ENCODE peak calls at places on chromosomes 1 and 21, in six cellular contexts. One of them, this sample, is unnamed.
A peak's percentile ranks its signal among the peaks of the same experiment; 100 is the strongest.

GRCh38 chr1:240385985-240386978 is 225.7 kb downstream of the GREM2 start:
- DNase-seq in A673: no peak
- DNase-seq in CD4-positive, CD25-positive, alpha-beta regulatory T cell: no peak
- DNase-seq in IMR-90: peak; percentile 94
- DNase-seq in astrocyte: peak; percentile 96
- DNase-seq in CD4-positive, alpha-beta memory T cell: no peak
- DNase-seq in this sample: no peak

GRCh38 chr1:181604482-181604881 is 121.2 kb downstream of the CACNA1E start:
- DNase-seq in IMR-90: no peak
- DNase-seq in astrocyte: no peak
- DNase-seq in A673: no peak
- DNase-seq in CD4-positive, CD25-positive, alpha-beta regulatory T cell: no peak
- DNase-seq in CD4-positive, alpha-beta memory T cell: no peak
- DNase-seq in this sample: no peak

GRCh38 chr1:225465793-225466517 is 38.1 kb upstream of the LBR start:
- DNase-seq in astrocyte: no peak
- DNase-seq in CD4-positive, alpha-beta memory T cell: no peak
- DNase-seq in CD4-positive, CD25-positive, alpha-beta regulatory T cell: no peak
- DNase-seq in IMR-90: no peak
- DNase-seq in A673: no peak
- DNase-seq in this sample: no peak

GRCh38 chr1:3899776-3900149 is 309 bp downstream of the C1orf174 start:
- DNase-seq in astrocyte: no peak
- DNase-seq in A673: no peak
- DNase-seq in IMR-90: no peak
- DNase-seq in CD4-positive, CD25-positive, alpha-beta regulatory T cell: no peak
- DNase-seq in CD4-positive, alpha-beta memory T cell: no peak
- DNase-seq in this sample: no peak

GRCh38 chr1:14443164-14443787 is 155.2 kb upstream of the KAZN start:
- DNase-seq in IMR-90: peak; percentile 48
- DNase-seq in astrocyte: peak; percentile 18
- DNase-seq in CD4-positive, alpha-beta memory T cell: no peak
- DNase-seq in A673: peak; percentile 80
- DNase-seq in CD4-positive, CD25-positive, alpha-beta regulatory T cell: no peak
- DNase-seq in this sample: no peak

GRCh38 chr1:18874600-18874999 is 15.1 kb upstream of the TAS1R2 start:
- DNase-seq in IMR-90: no peak
- DNase-seq in A673: no peak
- DNase-seq in astrocyte: no peak
- DNase-seq in CD4-positive, CD25-positive, alpha-beta regulatory T cell: no peak
- DNase-seq in CD4-positive, alpha-beta memory T cell: no peak
- DNase-seq in this sample: no peak

GRCh38 chr1:110216844-110217444 is 6.8 kb downstream of the KCNC4 start:
- DNase-seq in IMR-90: no peak
- DNase-seq in CD4-positive, CD25-positive, alpha-beta regulatory T cell: no peak
- DNase-seq in astrocyte: no peak
- DNase-seq in CD4-positive, alpha-beta memory T cell: no peak
- DNase-seq in A673: no peak
- DNase-seq in this sample: no peak

GRCh38 chr1:147683163-147683763 is 12.9 kb upstream of the ACP6 start:
- DNase-seq in astrocyte: no peak
- DNase-seq in CD4-positive, alpha-beta memory T cell: no peak
- DNase-seq in A673: no peak
- DNase-seq in IMR-90: no peak
- DNase-seq in CD4-positive, CD25-positive, alpha-beta regulatory T cell: no peak
- DNase-seq in this sample: no peak

GRCh38 chr21:35203093-35204021 is 154.3 kb upstream of the RUNX1 start:
- DNase-seq in CD4-positive, CD25-positive, alpha-beta regulatory T cell: no peak
- DNase-seq in astrocyte: peak; percentile 93
- DNase-seq in A673: no peak
- DNase-seq in CD4-positive, alpha-beta memory T cell: no peak
- DNase-seq in IMR-90: peak; percentile 93
- DNase-seq in this sample: no peak

GRCh38 chr1:56963667-56964066 is 2.1 kb downstream of the C8B start:
- DNase-seq in CD4-positive, alpha-beta memory T cell: no peak
- DNase-seq in astrocyte: no peak
- DNase-seq in A673: no peak
- DNase-seq in CD4-positive, CD25-positive, alpha-beta regulatory T cell: no peak
- DNase-seq in IMR-90: no peak
- DNase-seq in this sample: no peak

GRCh38 chr1:41496080-41497055 is 11.9 kb upstream of the EDN2 start:
- DNase-seq in IMR-90: peak; percentile 83
- DNase-seq in A673: peak; percentile 88
- DNase-seq in CD4-positive, CD25-positive, alpha-beta regulatory T cell: no peak
- DNase-seq in CD4-positive, alpha-beta memory T cell: no peak
- DNase-seq in astrocyte: peak; percentile 72
- DNase-seq in this sample: peak; percentile 87

GRCh38 chr1:155014709-155015508 is 12.3 kb downstream of the ZBTB7B start:
- DNase-seq in IMR-90: no peak
- DNase-seq in CD4-positive, CD25-positive, alpha-beta regulatory T cell: no peak
- DNase-seq in A673: no peak
- DNase-seq in astrocyte: no peak
- DNase-seq in CD4-positive, alpha-beta memory T cell: no peak
- DNase-seq in this sample: no peak

GRCh38 chr1:7117599-7118281 is 332.5 kb downstream of the CAMTA1 start:
- DNase-seq in IMR-90: peak; percentile 94
- DNase-seq in astrocyte: peak; percentile 97
- DNase-seq in A673: peak; percentile 43
- DNase-seq in CD4-positive, alpha-beta memory T cell: no peak
- DNase-seq in CD4-positive, CD25-positive, alpha-beta regulatory T cell: no peak
- DNase-seq in this sample: no peak

GRCh38 chr1:26597629-26598039 is 68.1 kb downstream of the RPS6KA1 start:
- DNase-seq in astrocyte: peak; percentile 39
- DNase-seq in CD4-positive, CD25-positive, alpha-beta regulatory T cell: peak; percentile 64
- DNase-seq in IMR-90: peak; percentile 63
- DNase-seq in CD4-positive, alpha-beta memory T cell: peak; percentile 62
- DNase-seq in A673: peak; percentile 80
- DNase-seq in this sample: no peak

GRCh38 chr21:26199471-26199870 is 28.9 kb upstream of the APP start:
- DNase-seq in astrocyte: peak; percentile 79
- DNase-seq in IMR-90: peak; percentile 82
- DNase-seq in CD4-positive, alpha-beta memory T cell: no peak
- DNase-seq in A673: no peak
- DNase-seq in CD4-positive, CD25-positive, alpha-beta regulatory T cell: no peak
- DNase-seq in this sample: no peak
- H3K36me3 ChIP-seq in astrocyte: no peaks in the 10 kb centered on the region
- H3K36me3 ChIP-seq in IMR-90: no peaks in the 10 kb centered on the region
- H3K36me3 ChIP-seq in CD4-positive, alpha-beta memory T cell: no peaks in the 10 kb centered on the region
- H3K36me3 ChIP-seq in A673: no peaks in the 10 kb centered on the region
- H3K36me3 ChIP-seq in CD4-positive, CD25-positive, alpha-beta regulatory T cell: no peaks in the 10 kb centered on the region
- H3K36me3 ChIP-seq in this sample: no peaks in the 10 kb centered on the region

DNA sequence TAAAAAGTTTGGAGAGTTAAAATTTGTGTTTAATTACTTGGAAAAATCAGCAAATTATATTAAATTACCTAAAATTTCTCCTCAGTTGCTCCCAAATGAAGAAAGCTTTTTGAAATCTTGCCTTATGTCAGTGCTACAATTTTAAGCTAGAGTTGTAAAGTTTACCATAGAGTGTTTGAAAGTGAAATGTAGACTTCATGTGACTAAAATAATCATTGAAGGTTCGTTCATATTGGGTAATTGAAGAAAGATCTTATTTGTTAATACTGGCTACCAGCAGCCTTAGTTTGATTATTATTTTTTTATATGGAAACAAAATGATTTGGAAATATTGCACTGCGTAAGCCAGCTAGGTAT is 4.4 kb downstream of the DYRK1A start:
- DNase-seq in A673: no peak
- DNase-seq in astrocyte: no peak
- DNase-seq in IMR-90: no peak
- DNase-seq in CD4-positive, CD25-positive, alpha-beta regulatory T cell: no peak
- DNase-seq in CD4-positive, alpha-beta memory T cell: no peak
- DNase-seq in this sample: no peak
- H3K4me1 ChIP-seq in A673: peaks cover 46% of the 10 kb centered on the region
- H3K4me1 ChIP-seq in astrocyte: peaks cover 43% of the 10 kb centered on the region
- H3K4me1 ChIP-seq in IMR-90: peaks cover 6% of the 10 kb centered on the region
- H3K4me1 ChIP-seq in CD4-positive, CD25-positive, alpha-beta regulatory T cell: peaks cover 76% of the 10 kb centered on the region
- H3K4me1 ChIP-seq in CD4-positive, alpha-beta memory T cell: peaks cover 73% of the 10 kb centered on the region
- H3K4me1 ChIP-seq in this sample: peaks cover 26% of the 10 kb centered on the region

DNA sequence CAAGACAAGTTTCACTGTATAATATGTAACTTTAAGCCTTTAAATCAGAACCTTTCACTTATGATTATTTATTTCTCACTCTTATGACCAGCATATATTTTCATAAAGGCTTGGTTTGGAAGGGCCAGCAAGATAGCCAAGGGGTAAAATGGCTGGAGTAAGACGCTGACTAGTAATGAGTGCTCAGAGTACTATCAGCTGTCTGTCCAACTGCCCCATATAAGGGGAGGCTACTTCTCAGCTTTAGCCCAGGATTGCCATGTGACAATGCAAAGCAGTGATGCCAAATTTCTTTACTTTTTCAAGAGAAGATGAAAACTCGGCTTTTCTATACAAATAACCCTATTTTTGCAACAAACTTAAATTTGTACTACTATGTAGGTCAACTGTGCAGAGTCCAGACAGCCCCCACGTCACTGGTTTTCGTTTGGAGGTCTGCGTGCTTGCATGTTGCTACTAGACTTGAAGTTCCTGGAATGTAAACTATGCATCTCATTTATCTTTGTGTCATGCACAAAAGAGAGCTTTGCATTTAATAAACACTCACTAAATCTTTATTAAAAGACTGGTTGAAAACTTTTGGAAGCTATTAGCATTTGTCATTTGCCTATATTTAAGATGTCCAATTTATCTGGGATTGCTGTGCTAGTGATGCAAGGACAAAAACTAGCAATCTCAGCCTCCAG is 110.4 kb downstream of the TNFSF18 start:
- DNase-seq in CD4-positive, CD25-positive, alpha-beta regulatory T cell: no peak
- DNase-seq in CD4-positive, alpha-beta memory T cell: no peak
- DNase-seq in A673: peak; percentile 62
- DNase-seq in IMR-90: peak; percentile 90
- DNase-seq in astrocyte: peak; percentile 95
- DNase-seq in this sample: no peak
- H3K36me3 ChIP-seq in CD4-positive, CD25-positive, alpha-beta regulatory T cell: no peaks in the 10 kb centered on the region
- H3K36me3 ChIP-seq in CD4-positive, alpha-beta memory T cell: no peaks in the 10 kb centered on the region
- H3K36me3 ChIP-seq in A673: no peaks in the 10 kb centered on the region
- H3K36me3 ChIP-seq in IMR-90: no peaks in the 10 kb centered on the region
- H3K36me3 ChIP-seq in astrocyte: no peaks in the 10 kb centered on the region
- H3K36me3 ChIP-seq in this sample: no peaks in the 10 kb centered on the region

GRCh38 chr21:32359719-32360260 is 33.0 kb downstream of the URB1 start:
- DNase-seq in astrocyte: no peak
- DNase-seq in CD4-positive, alpha-beta memory T cell: no peak
- DNase-seq in IMR-90: no peak
- DNase-seq in A673: no peak
- DNase-seq in CD4-positive, CD25-positive, alpha-beta regulatory T cell: no peak
- DNase-seq in this sample: no peak

GRCh38 chr21:32352556-32352955 is 40.3 kb downstream of the URB1 start:
- DNase-seq in A673: no peak
- DNase-seq in CD4-positive, CD25-positive, alpha-beta regulatory T cell: no peak
- DNase-seq in IMR-90: no peak
- DNase-seq in astrocyte: no peak
- DNase-seq in CD4-positive, alpha-beta memory T cell: no peak
- DNase-seq in this sample: no peak

GRCh38 chr21:32353002-32353711 is 39.7 kb downstream of the URB1 start:
- DNase-seq in CD4-positive, CD25-positive, alpha-beta regulatory T cell: no peak
- DNase-seq in CD4-positive, alpha-beta memory T cell: no peak
- DNase-seq in IMR-90: no peak
- DNase-seq in astrocyte: no peak
- DNase-seq in A673: no peak
- DNase-seq in this sample: no peak

GRCh38 chr21:32360401-32360981 is 32.3 kb downstream of the URB1 start:
- DNase-seq in astrocyte: no peak
- DNase-seq in A673: no peak
- DNase-seq in CD4-positive, alpha-beta memory T cell: no peak
- DNase-seq in CD4-positive, CD25-positive, alpha-beta regulatory T cell: no peak
- DNase-seq in IMR-90: no peak
- DNase-seq in this sample: no peak

DNA sequence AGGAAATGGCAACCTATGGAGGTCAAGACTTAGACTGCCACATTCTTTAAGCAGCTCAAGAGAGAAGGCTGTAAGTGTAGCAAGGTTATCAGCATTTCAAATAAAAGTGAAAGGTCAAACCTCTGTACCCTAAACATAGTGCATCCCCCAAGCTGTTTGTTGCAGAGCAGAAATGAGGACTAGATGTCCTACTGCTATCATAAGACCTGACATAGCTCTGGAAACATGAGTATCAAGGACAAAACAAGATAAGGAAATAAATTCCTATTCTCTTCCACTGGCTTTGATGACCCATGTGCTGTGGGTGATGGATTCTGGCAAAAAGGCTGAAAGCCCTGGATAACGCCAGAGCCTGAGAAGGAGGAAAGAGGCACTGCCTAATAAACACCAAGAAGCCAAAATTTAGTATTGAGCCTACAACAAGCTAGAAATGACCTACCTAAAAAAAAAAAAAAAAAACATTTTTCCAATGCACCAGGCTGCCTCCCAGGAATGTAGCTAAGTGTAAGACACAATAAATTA is 35.9 kb downstream of the URB1 start:
- DNase-seq in CD4-positive, alpha-beta memory T cell: no peak
- DNase-seq in A673: no peak
- DNase-seq in CD4-positive, CD25-positive, alpha-beta regulatory T cell: no peak
- DNase-seq in astrocyte: no peak
- DNase-seq in IMR-90: no peak
- DNase-seq in this sample: no peak
- H3K4me1 ChIP-seq in CD4-positive, alpha-beta memory T cell: no peaks in the 10 kb centered on the region
- H3K4me1 ChIP-seq in A673: no peaks in the 10 kb centered on the region
- H3K4me1 ChIP-seq in CD4-positive, CD25-positive, alpha-beta regulatory T cell: no peaks in the 10 kb centered on the region
- H3K4me1 ChIP-seq in astrocyte: no peaks in the 10 kb centered on the region
- H3K4me1 ChIP-seq in IMR-90: peaks cover 2% of the 10 kb centered on the region
- H3K4me1 ChIP-seq in this sample: no peaks in the 10 kb centered on the region

GRCh38 chr1:35631396-35631795 is 9.9 kb downstream of the PSMB2 start:
- DNase-seq in A673: no peak
- DNase-seq in CD4-positive, CD25-positive, alpha-beta regulatory T cell: no peak
- DNase-seq in CD4-positive, alpha-beta memory T cell: no peak
- DNase-seq in astrocyte: peak; percentile 65
- DNase-seq in IMR-90: no peak
- DNase-seq in this sample: no peak
- H3K36me3 ChIP-seq in A673: peaks cover 86% of the 10 kb centered on the region
- H3K36me3 ChIP-seq in CD4-positive, CD25-positive, alpha-beta regulatory T cell: peaks cover 73% of the 10 kb centered on the region
- H3K36me3 ChIP-seq in CD4-positive, alpha-beta memory T cell: peaks cover 57% of the 10 kb centered on the region
- H3K36me3 ChIP-seq in astrocyte: peaks cover 29% of the 10 kb centered on the region
- H3K36me3 ChIP-seq in IMR-90: peaks cover 39% of the 10 kb centered on the region
- H3K36me3 ChIP-seq in this sample: peaks cover 19% of the 10 kb centered on the region

GRCh38 chr1:15951341-15952153 is 24.4 kb downstream of the ZBTB17 start:
- DNase-seq in astrocyte: no peak
- DNase-seq in IMR-90: no peak
- DNase-seq in CD4-positive, alpha-beta memory T cell: no peak
- DNase-seq in CD4-positive, CD25-positive, alpha-beta regulatory T cell: no peak
- DNase-seq in A673: no peak
- DNase-seq in this sample: no peak
- H3K4me1 ChIP-seq in astrocyte: peaks cover 77% of the 10 kb centered on the region
- H3K4me1 ChIP-seq in IMR-90: peaks cover 54% of the 10 kb centered on the region
- H3K4me1 ChIP-seq in CD4-positive, alpha-beta memory T cell: peaks cover 78% of the 10 kb centered on the region
- H3K4me1 ChIP-seq in CD4-positive, CD25-positive, alpha-beta regulatory T cell: peaks cover 50% of the 10 kb centered on the region
- H3K4me1 ChIP-seq in A673: peaks cover 62% of the 10 kb centered on the region
- H3K4me1 ChIP-seq in this sample: peaks cover 50% of the 10 kb centered on the region

GRCh38 chr21:46425061-46425460 is 33.6 kb upstream of the DIP2A start:
- DNase-seq in IMR-90: no peak
- DNase-seq in CD4-positive, CD25-positive, alpha-beta regulatory T cell: no peak
- DNase-seq in astrocyte: no peak
- DNase-seq in A673: no peak
- DNase-seq in CD4-positive, alpha-beta memory T cell: peak; percentile 10
- DNase-seq in this sample: no peak
- H3K36me3 ChIP-seq in IMR-90: peaks cover 47% of the 10 kb centered on the region
- H3K36me3 ChIP-seq in CD4-positive, CD25-positive, alpha-beta regulatory T cell: peaks cover 22% of the 10 kb centered on the region
- H3K36me3 ChIP-seq in astrocyte: peaks cover 4% of the 10 kb centered on the region
- H3K36me3 ChIP-seq in A673: peaks cover 14% of the 10 kb centered on the region
- H3K36me3 ChIP-seq in CD4-positive, alpha-beta memory T cell: peaks cover 24% of the 10 kb centered on the region
- H3K36me3 ChIP-seq in this sample: peaks cover 5% of the 10 kb centered on the region

This sample was measured in lung.